ENCODE peak calls at places on chromosomes 1 and 21, in six cellular contexts. R is keratinocyte; J is ascending aorta; W is OCI-LY7; S is stimulated activated CD4-positive, alpha-beta T cell treated with anti-CD3 and anti-CD28 coated beads, Interleukin-1b, Interleukin-23, amount 100 ng/mL, for 1 hour; P is germinal center. K is an unnamed sample.

GRCh38 chr1:47262787-47263413 is 30.9 kb upstream of the TAL1 start:
- DNase-seq in R (no peak), J (no peak), W (peak; percentile 53), S (no peak), P (peak; percentile 47), K (no peak)

GRCh38 chr1:59013276-59013927 is 229.6 kb upstream of the JUN start:
- DNase-seq in R (no peak), J (no peak), W (no peak), S (no peak), P (no peak), K (peak; percentile 30)

GRCh38 chr1:166343276-166343675 is 176.5 kb upstream of the FAM78B start:
- DNase-seq in R (no peak), J (no peak), W (no peak), S (no peak), P (no peak), K (no peak)

GRCh38 chr21:34877485-34878128 is 171.5 kb downstream of the RUNX1 start:
- DNase-seq in R (no peak), J (no peak), W (no peak), S (no peak), P (no peak), K (no peak)

GRCh38 chr21:45522381-45522780 is 19.9 kb downstream of the SLC19A1 start:
- DNase-seq in R (no peak), J (peak; percentile 12), W (no peak), S (no peak), P (no peak), K (no peak)

GRCh38 chr1:201466492-201466891 is 2.5 kb downstream of the PHLDA3 start:
- DNase-seq in R (no peak), J (no peak), W (no peak), S (no peak), P (no peak), K (no peak)

GRCh38 chr1:211825990-211826389 is 4.6 kb downstream of the LPGAT1 start:
- DNase-seq in R (peak; percentile 15), J (no peak), W (no peak), S (no peak), P (no peak), K (no peak)

GRCh38 chr1:2290595-2291510 is 62.7 kb downstream of the SKI start:
- DNase-seq in R (no peak), J (peak; percentile 96), W (peak; percentile 55), S (peak; percentile 47), P (peak; percentile 46), K (peak; percentile 85)

GRCh38 chr1:67771152-67771551 is 62.1 kb downstream of the GNG12 start:
- DNase-seq in R (peak; percentile 81), J (no peak), W (peak; percentile 51), S (no peak), P (no peak), K (no peak)

GRCh38 chr1:37477946-37478345 is 3.6 kb downstream of the ZC3H12A start:
- DNase-seq in R (peak; percentile 30), J (peak; percentile 66), W (no peak), S (no peak), P (no peak), K (no peak)

GRCh38 chr1:93880731-93881130 is 1.7 kb upstream of the DNTTIP2 start:
- DNase-seq in R (no peak), J (no peak), W (no peak), S (no peak), P (no peak), K (no peak)

GRCh38 chr21:46061950-46062349 is 36.0 kb upstream of the COL6A2 start:
- DNase-seq in R (no peak), J (peak; percentile 34), W (no peak), S (no peak), P (no peak), K (no peak)

GRCh38 chr1:21522525-21523038 is 13.4 kb downstream of the ALPL start:
- DNase-seq in R (no peak), J (no peak), W (no peak), S (no peak), P (no peak), K (no peak)

GRCh38 chr1:40241372-40241771 is 6.4 kb upstream of the TMCO2 start:
- DNase-seq in R (no peak), J (no peak), W (no peak), S (no peak), P (no peak), K (no peak)

GRCh38 chr1:172144445-172145060 is 275.9 kb upstream of the C1orf105 start:
- DNase-seq in R (no peak), J (peak; percentile 94), W (no peak), S (no peak), P (no peak), K (no peak)

GRCh38 chr1:62809788-62810187 is 25.9 kb downstream of the ATG4C start:
- DNase-seq in R (no peak), J (no peak), W (peak; percentile 9), S (no peak), P (peak; percentile 5), K (peak; percentile 36)

GRCh38 chr1:167152192-167152876 is 58.5 kb downstream of the STYXL2 start:
- DNase-seq in R (no peak), J (no peak), W (peak; percentile 26), S (no peak), P (no peak), K (no peak)

GRCh38 chr1:119766374-119766794 is 2.3 kb downstream of the HMGCS2 start:
- DNase-seq in R (no peak), J (no peak), W (no peak), S (no peak), P (no peak), K (no peak)

GRCh38 chr1:9373614-9374013 is 80.9 kb downstream of the SPSB1 start:
- DNase-seq in R (no peak), J (no peak), W (no peak), S (no peak), P (no peak), K (no peak)

GRCh38 chr1:220700591-220701179 is 10.5 kb downstream of the C1orf115 start:
- DNase-seq in R (no peak), J (no peak), W (no peak), S (no peak), P (no peak), K (no peak)

GRCh38 chr21:37700641-37701202 is 215.5 kb downstream of the KCNJ6 start:
- DNase-seq in R (peak; percentile 26), J (no peak), W (peak; percentile 90), S (no peak), P (peak; percentile 84), K (no peak)

GRCh38 chr1:9319789-9320519 is 27.3 kb downstream of the SPSB1 start:
- DNase-seq in R (no peak), J (no peak), W (peak; percentile 17), S (no peak), P (no peak), K (no peak)

GRCh38 chr1:177857285-177857684 is 112.6 kb downstream of the SEC16B start:
- DNase-seq in R (no peak), J (no peak), W (no peak), S (no peak), P (no peak), K (no peak)

GRCh38 chr1:241513378-241513777 is 6.2 kb downstream of the FH start:
- DNase-seq in R (no peak), J (no peak), W (no peak), S (no peak), P (no peak), K (no peak)

GRCh38 chr1:108815566-108815965 is 41.3 kb downstream of the AKNAD1 start:
- DNase-seq in R (no peak), J (no peak), W (no peak), S (no peak), P (no peak), K (no peak)

GRCh38 chr1:226688056-226688748 is 50.9 kb downstream of the ITPKB start:
- DNase-seq in R (no peak), J (no peak), W (peak; percentile 52), S (no peak), P (peak; percentile 60), K (no peak)

GRCh38 chr1:26432793-26433192 is 672 bp downstream of the DHDDS start:
- DNase-seq in R (no peak), J (no peak), W (no peak), S (no peak), P (no peak), K (no peak)

GRCh38 chr1:117416546-117417117 is 49.4 kb downstream of the MAN1A2 start:
- DNase-seq in R (no peak), J (no peak), W (no peak), S (no peak), P (no peak), K (no peak)